ENCODE peak calls at places on chromosomes 2 and 18, in seven cellular contexts. H is GM12865; K is NCI-H1105; S is NCI-H2081; C is MV-4-11; G is endothelial cell; Y is stimulated activated CD4-positive, alpha-beta T cell treated with anti-CD3 and anti-CD28 coated beads, TNF-alpha, amount 100 ng/mL, for 48 hours. D is an unnamed sample.

GRCh38 chr2:20427931-20428526 is 18.8 kb upstream of the RHOB start:
- DNase-seq in K (no peak), S (no peak), H (peak), Y (no peak), G (no peak), C (no peak), D (no peak)

GRCh38 chr2:207471261-207471660 is 58.5 kb upstream of the CREB1 start:
- DNase-seq in C (no peak), H (no peak), Y (no peak), K (no peak), G (no peak), S (no peak), D (no peak)

GRCh38 chr18:31171159-31171839 is 8.6 kb upstream of the DSC1 start:
- DNase-seq in C (no peak), K (no peak), Y (no peak), H (no peak), G (no peak), S (no peak), D (no peak)

GRCh38 chr2:15870565-15870964 is 69.8 kb upstream of the MYCN start:
- DNase-seq in S (no peak), K (no peak), G (no peak), Y (no peak), C (no peak), H (no peak), D (no peak)

GRCh38 chr2:234919711-234920110 is 32.1 kb upstream of the SH3BP4 start:
- DNase-seq in C (no peak), S (no peak), Y (no peak), K (no peak), G (no peak), H (no peak), D (no peak)

GRCh38 chr2:157172239-157172638 is 85.3 kb upstream of the GALNT5 start:
- DNase-seq in Y (no peak), K (no peak), G (no peak), C (no peak), H (no peak), S (no peak), D (no peak)

GRCh38 chr2:213246665-213247281 is 37.5 kb upstream of the SPAG16 start:
- DNase-seq in Y (peak), K (peak), G (peak), C (no peak), S (peak), H (peak), D (peak)

GRCh38 chr18:78390985-78391384 is 588.6 kb upstream of the SALL3 start:
- DNase-seq in S (no peak), G (no peak), Y (no peak), K (no peak), H (no peak), C (no peak), D (no peak)

GRCh38 chr2:173854840-173855239 is 110.3 kb downstream of the SP3 start:
- DNase-seq in K (no peak), Y (no peak), C (peak), G (no peak), H (no peak), S (peak), D (peak)

GRCh38 chr18:9824474-9824832 is 61.3 kb upstream of the TXNDC2 start:
- DNase-seq in G (no peak), S (no peak), K (no peak), Y (no peak), H (no peak), C (no peak), D (no peak)

GRCh38 chr2:18180031-18180610 is 301.7 kb downstream of the KCNS3 start:
- DNase-seq in K (no peak), C (no peak), Y (no peak), S (no peak), G (no peak), H (no peak), D (no peak)

GRCh38 chr18:9743200-9744016 is 35.3 kb downstream of the RAB31 start:
- DNase-seq in Y (no peak), K (no peak), G (no peak), S (no peak), H (no peak), C (peak), D (no peak)

GRCh38 chr2:226684563-226684959 is 115.1 kb downstream of the IRS1 start:
- DNase-seq in K (no peak), G (no peak), H (no peak), Y (no peak), C (no peak), S (no peak), D (no peak)